ENCODE peak calls at places on chromosomes 6 and 20, in four cellular contexts. Q, G, K and I are unnamed samples.

GRCh38 chr6:4575724-4576123 is 200.5 kb upstream of the CDYL start:
- DNase-seq in G (no peak), Q (no peak), K (peak), I (no peak)

GRCh38 chr20:54292186-54292585 is 84.3 kb downstream of the PFDN4 start:
- DNase-seq in Q (no peak), K (no peak), G (no peak), I (no peak)

GRCh38 chr6:106924699-106925523 is 49.6 kb downstream of the CD24 start:
- DNase-seq in G (no peak), Q (no peak), K (no peak), I (no peak)

GRCh38 chr6:148272597-148272996 is 70.0 kb upstream of the SASH1 start:
- DNase-seq in K (no peak), G (no peak), Q (no peak), I (no peak)

GRCh38 chr6:30060634-30060981 is 457 bp upstream of the POLR1H start:
- DNase-seq in G (no peak), K (peak), Q (peak), I (no peak)

GRCh38 chr6:21019614-21020013 is 485.4 kb downstream of the CDKAL1 start:
- DNase-seq in Q (no peak), K (no peak), G (no peak), I (no peak)

GRCh38 chr6:135498178-135498841 is 770 bp upstream of the AHI1 start:
- DNase-seq in G (peak), Q (peak), K (peak), I (peak)

GRCh38 chr6:147201885-147202515 is 2.2 kb upstream of the STXBP5 start:
- DNase-seq in K (peak), Q (peak), G (no peak), I (no peak)

GRCh38 chr6:39206250-39206721 is 23.0 kb downstream of the KCNK5 start:
- DNase-seq in Q (no peak), K (no peak), G (no peak), I (no peak)

GRCh38 chr20:44776977-44777376 is 31.3 kb downstream of the KCNK15 start:
- DNase-seq in Q (no peak), K (peak), G (no peak), I (peak)

GRCh38 chr20:46400253-46400652 is 6.2 kb downstream of the ELMO2 start:
- DNase-seq in G (peak), Q (no peak), K (peak), I (peak)

GRCh38 chr6:137982418-137983189 is 115.5 kb downstream of the TNFAIP3 start:
- DNase-seq in Q (no peak), G (no peak), K (no peak), I (no peak)

GRCh38 chr20:44208165-44208564 is 2.4 kb downstream of the OSER1 start:
- DNase-seq in K (no peak), G (no peak), Q (no peak), I (no peak)

GRCh38 chr6:106347219-106347618 is 13.3 kb upstream of the CRYBG1 start:
- DNase-seq in Q (no peak), K (no peak), G (no peak), I (no peak)

GRCh38 chr6:80789912-80790635 is 683.6 kb downstream of the BCKDHB start:
- DNase-seq in K (no peak), G (no peak), Q (no peak), I (no peak)

GRCh38 chr20:46215913-46216707 is 92.2 kb downstream of the CDH22 start:
- DNase-seq in K (peak), G (no peak), Q (no peak), I (no peak)

GRCh38 chr6:137218473-137218916 is 690 bp downstream of the IFNGR1 start:
- DNase-seq in G (peak), Q (peak), K (peak), I (peak)

GRCh38 chr20:41572010-41572572 is 46.1 kb downstream of the CHD6 start:
- DNase-seq in Q (no peak), K (no peak), G (no peak), I (no peak)

GRCh38 chr6:26336355-26337198 is 28.4 kb upstream of the BTN3A2 start:
- DNase-seq in G (no peak), K (no peak), Q (no peak), I (no peak)

GRCh38 chr6:6293317-6293716 is 27.1 kb downstream of the F13A1 start:
- DNase-seq in K (no peak), Q (no peak), G (no peak), I (no peak)

GRCh38 chr6:168247456-168248147 is 72.0 kb downstream of the DACT2 start:
- DNase-seq in K (peak), G (peak), Q (no peak), I (no peak)

GRCh38 chr20:58647814-58648501 is 3.1 kb upstream of the STX16 start:
- DNase-seq in K (no peak), Q (no peak), G (no peak), I (peak)

GRCh38 chr6:168427184-168427583 is 13.8 kb upstream of the SMOC2 start:
- DNase-seq in G (no peak), Q (no peak), K (no peak), I (no peak)

GRCh38 chr6:14440215-14440890 is 322.8 kb downstream of the CD83 start:
- DNase-seq in K (no peak), G (no peak), Q (no peak), I (no peak)

GRCh38 chr6:82989891-82990290 is 75.8 kb downstream of the UBE3D start:
- DNase-seq in K (no peak), G (no peak), Q (no peak), I (no peak)

GRCh38 chr6:136036601-136037000 is 185.1 kb downstream of the PDE7B start:
- DNase-seq in G (no peak), K (no peak), Q (no peak), I (no peak)

GRCh38 chr20:32891926-32892660 is 33.4 kb downstream of the EFCAB8 start:
- DNase-seq in G (no peak), Q (no peak), K (no peak), I (no peak)

GRCh38 chr20:36574278-36575065 is 1.1 kb downstream of the TGIF2 start:
- DNase-seq in G (no peak), Q (peak), K (peak), I (peak)

GRCh38 chr6:5412663-5413062 is 151.3 kb downstream of the FARS2 start:
- DNase-seq in K (no peak), Q (no peak), G (no peak), I (no peak)

GRCh38 chr6:108117427-108118358 is 43.2 kb upstream of the OSTM1 start:
- DNase-seq in Q (peak), K (no peak), G (no peak), I (no peak)

GRCh38 chr6:72626126-72626525 is 4.3 kb downstream of the KCNQ5 start:
- DNase-seq in K (no peak), G (no peak), Q (no peak), I (no peak)

GRCh38 chr6:27209659-27210269 is 37.7 kb upstream of the PRSS16 start:
- DNase-seq in G (no peak), Q (no peak), K (peak), I (no peak)

GRCh38 chr6:159090530-159091306 is 45.9 kb upstream of the TAGAP start:
- DNase-seq in K (no peak), Q (no peak), G (no peak), I (no peak)

GRCh38 chr6:116206231-116206903 is 47.5 kb downstream of the TSPYL4 start:
- DNase-seq in G (no peak), Q (no peak), K (no peak), I (no peak)

GRCh38 chr6:63597142-63598000 is 25.1 kb downstream of the LOC128125822 start:
- DNase-seq in Q (no peak), K (no peak), G (no peak), I (no peak)

GRCh38 chr20:24948939-24949679 is at the start of gene CST7:
- DNase-seq in K (no peak), G (peak), Q (no peak), I (no peak)

GRCh38 chr20:47661714-47662113 is 123.6 kb downstream of the SULF2 start:
- DNase-seq in Q (no peak), K (no peak), G (no peak), I (no peak)

GRCh38 chr6:31581511-31582229 is 554 bp downstream of the LTB start:
- DNase-seq in Q (no peak), K (peak), G (no peak), I (no peak)

GRCh38 chr6:164163239-164163638 is 748.7 kb downstream of the QKI start:
- DNase-seq in G (no peak), Q (no peak), K (no peak), I (no peak)